ENCODE peak calls at places on chromosomes 1 and 21, in nine cellular contexts. One of them, this sample, is unnamed.

GRCh38 chr1:22114083-22115012 is 28.5 kb downstream of the WNT4 start:
- DNase-seq in T-helper 2 cell: no peak
- DNase-seq in activated T-cell treated with anti-CD3 and anti-CD28 coated beads for 48 hours: no peak
- DNase-seq in GM06990: no peak
- DNase-seq in GM13976: no peak
- DNase-seq in activated CD4-positive, alpha-beta T cell treated with anti-CD3 and anti-CD28 coated beads, Interleukin-2, amount 10 ng/mL, durations not matched to agents 7 days and 5 days: no peak
- DNase-seq in activated CD4-positive, CD25-positive, alpha-beta regulatory T cell treated with anti-CD3 and anti-CD28 coated beads, Interleukin-2, amount 50 U/mL, for 72 hours: no peak
- DNase-seq in hepatocyte: peak
- DNase-seq in mucosa of gallbladder: no peak
- DNase-seq in this sample: no peak

GRCh38 chr1:47797555-47797954 is 199.6 kb downstream of the TRABD2B start:
- DNase-seq in activated CD4-positive, CD25-positive, alpha-beta regulatory T cell treated with anti-CD3 and anti-CD28 coated beads, Interleukin-2, amount 50 U/mL, for 72 hours: no peak
- DNase-seq in hepatocyte: no peak
- DNase-seq in T-helper 2 cell: no peak
- DNase-seq in GM13976: no peak
- DNase-seq in activated CD4-positive, alpha-beta T cell treated with anti-CD3 and anti-CD28 coated beads, Interleukin-2, amount 10 ng/mL, durations not matched to agents 7 days and 5 days: no peak
- DNase-seq in mucosa of gallbladder: peak
- DNase-seq in activated T-cell treated with anti-CD3 and anti-CD28 coated beads for 48 hours: no peak
- DNase-seq in GM06990: no peak
- DNase-seq in this sample: no peak

GRCh38 chr1:53666566-53666965 is 72.4 kb downstream of the GLIS1 start:
- DNase-seq in T-helper 2 cell: no peak
- DNase-seq in activated CD4-positive, CD25-positive, alpha-beta regulatory T cell treated with anti-CD3 and anti-CD28 coated beads, Interleukin-2, amount 50 U/mL, for 72 hours: no peak
- DNase-seq in GM06990: no peak
- DNase-seq in activated T-cell treated with anti-CD3 and anti-CD28 coated beads for 48 hours: no peak
- DNase-seq in activated CD4-positive, alpha-beta T cell treated with anti-CD3 and anti-CD28 coated beads, Interleukin-2, amount 10 ng/mL, durations not matched to agents 7 days and 5 days: no peak
- DNase-seq in hepatocyte: no peak
- DNase-seq in GM13976: no peak
- DNase-seq in mucosa of gallbladder: no peak
- DNase-seq in this sample: no peak

GRCh38 chr1:91736146-91736998 is 149.6 kb downstream of the TGFBR3 start:
- DNase-seq in hepatocyte: no peak
- DNase-seq in GM13976: no peak
- DNase-seq in activated CD4-positive, CD25-positive, alpha-beta regulatory T cell treated with anti-CD3 and anti-CD28 coated beads, Interleukin-2, amount 50 U/mL, for 72 hours: no peak
- DNase-seq in activated CD4-positive, alpha-beta T cell treated with anti-CD3 and anti-CD28 coated beads, Interleukin-2, amount 10 ng/mL, durations not matched to agents 7 days and 5 days: no peak
- DNase-seq in mucosa of gallbladder: peak
- DNase-seq in activated T-cell treated with anti-CD3 and anti-CD28 coated beads for 48 hours: no peak
- DNase-seq in GM06990: no peak
- DNase-seq in T-helper 2 cell: no peak
- DNase-seq in this sample: no peak

GRCh38 chr1:165639821-165640623 is 9.0 kb downstream of the MGST3 start:
- DNase-seq in activated CD4-positive, CD25-positive, alpha-beta regulatory T cell treated with anti-CD3 and anti-CD28 coated beads, Interleukin-2, amount 50 U/mL, for 72 hours: no peak
- DNase-seq in hepatocyte: no peak
- DNase-seq in activated T-cell treated with anti-CD3 and anti-CD28 coated beads for 48 hours: no peak
- DNase-seq in T-helper 2 cell: no peak
- DNase-seq in activated CD4-positive, alpha-beta T cell treated with anti-CD3 and anti-CD28 coated beads, Interleukin-2, amount 10 ng/mL, durations not matched to agents 7 days and 5 days: no peak
- DNase-seq in GM06990: no peak
- DNase-seq in GM13976: no peak
- DNase-seq in mucosa of gallbladder: no peak
- DNase-seq in this sample: no peak

GRCh38 chr21:45293214-45293725 is 5.6 kb upstream of the POFUT2 start:
- DNase-seq in hepatocyte: peak
- DNase-seq in activated CD4-positive, alpha-beta T cell treated with anti-CD3 and anti-CD28 coated beads, Interleukin-2, amount 10 ng/mL, durations not matched to agents 7 days and 5 days: no peak
- DNase-seq in T-helper 2 cell: no peak
- DNase-seq in activated CD4-positive, CD25-positive, alpha-beta regulatory T cell treated with anti-CD3 and anti-CD28 coated beads, Interleukin-2, amount 50 U/mL, for 72 hours: no peak
- DNase-seq in mucosa of gallbladder: peak
- DNase-seq in GM06990: no peak
- DNase-seq in GM13976: no peak
- DNase-seq in activated T-cell treated with anti-CD3 and anti-CD28 coated beads for 48 hours: no peak
- DNase-seq in this sample: no peak

GRCh38 chr1:115727706-115728249 is 40.7 kb downstream of the CASQ2 start:
- DNase-seq in activated T-cell treated with anti-CD3 and anti-CD28 coated beads for 48 hours: no peak
- DNase-seq in hepatocyte: peak
- DNase-seq in GM13976: no peak
- DNase-seq in activated CD4-positive, CD25-positive, alpha-beta regulatory T cell treated with anti-CD3 and anti-CD28 coated beads, Interleukin-2, amount 50 U/mL, for 72 hours: no peak
- DNase-seq in mucosa of gallbladder: peak
- DNase-seq in activated CD4-positive, alpha-beta T cell treated with anti-CD3 and anti-CD28 coated beads, Interleukin-2, amount 10 ng/mL, durations not matched to agents 7 days and 5 days: no peak
- DNase-seq in GM06990: no peak
- DNase-seq in T-helper 2 cell: no peak
- DNase-seq in this sample: no peak

GRCh38 chr21:41745971-41746743 is 20.7 kb downstream of the RIPK4 start:
- DNase-seq in GM06990: no peak
- DNase-seq in activated CD4-positive, CD25-positive, alpha-beta regulatory T cell treated with anti-CD3 and anti-CD28 coated beads, Interleukin-2, amount 50 U/mL, for 72 hours: no peak
- DNase-seq in hepatocyte: no peak
- DNase-seq in activated T-cell treated with anti-CD3 and anti-CD28 coated beads for 48 hours: no peak
- DNase-seq in GM13976: no peak
- DNase-seq in T-helper 2 cell: no peak
- DNase-seq in activated CD4-positive, alpha-beta T cell treated with anti-CD3 and anti-CD28 coated beads, Interleukin-2, amount 10 ng/mL, durations not matched to agents 7 days and 5 days: no peak
- DNase-seq in mucosa of gallbladder: no peak
- DNase-seq in this sample: no peak

GRCh38 chr1:196877964-196878363 is 9.9 kb upstream of the CFHR4 start:
- DNase-seq in activated T-cell treated with anti-CD3 and anti-CD28 coated beads for 48 hours: no peak
- DNase-seq in T-helper 2 cell: no peak
- DNase-seq in mucosa of gallbladder: no peak
- DNase-seq in activated CD4-positive, alpha-beta T cell treated with anti-CD3 and anti-CD28 coated beads, Interleukin-2, amount 10 ng/mL, durations not matched to agents 7 days and 5 days: no peak
- DNase-seq in hepatocyte: peak
- DNase-seq in GM13976: no peak
- DNase-seq in activated CD4-positive, CD25-positive, alpha-beta regulatory T cell treated with anti-CD3 and anti-CD28 coated beads, Interleukin-2, amount 50 U/mL, for 72 hours: no peak
- DNase-seq in GM06990: no peak
- DNase-seq in this sample: no peak

GRCh38 chr1:27122652-27123051 is 32.3 kb downstream of the SLC9A1 start:
- DNase-seq in GM06990: no peak
- DNase-seq in activated CD4-positive, CD25-positive, alpha-beta regulatory T cell treated with anti-CD3 and anti-CD28 coated beads, Interleukin-2, amount 50 U/mL, for 72 hours: no peak
- DNase-seq in mucosa of gallbladder: peak
- DNase-seq in T-helper 2 cell: no peak
- DNase-seq in activated T-cell treated with anti-CD3 and anti-CD28 coated beads for 48 hours: no peak
- DNase-seq in GM13976: no peak
- DNase-seq in activated CD4-positive, alpha-beta T cell treated with anti-CD3 and anti-CD28 coated beads, Interleukin-2, amount 10 ng/mL, durations not matched to agents 7 days and 5 days: no peak
- DNase-seq in hepatocyte: peak
- DNase-seq in this sample: no peak

GRCh38 chr1:206826409-206826808 is 39.0 kb upstream of the IL20 start:
- DNase-seq in mucosa of gallbladder: no peak
- DNase-seq in hepatocyte: no peak
- DNase-seq in GM06990: no peak
- DNase-seq in activated T-cell treated with anti-CD3 and anti-CD28 coated beads for 48 hours: no peak
- DNase-seq in activated CD4-positive, alpha-beta T cell treated with anti-CD3 and anti-CD28 coated beads, Interleukin-2, amount 10 ng/mL, durations not matched to agents 7 days and 5 days: no peak
- DNase-seq in activated CD4-positive, CD25-positive, alpha-beta regulatory T cell treated with anti-CD3 and anti-CD28 coated beads, Interleukin-2, amount 50 U/mL, for 72 hours: no peak
- DNase-seq in GM13976: no peak
- DNase-seq in T-helper 2 cell: no peak
- DNase-seq in this sample: no peak

GRCh38 chr1:47752560-47752959 is 244.6 kb downstream of the TRABD2B start:
- DNase-seq in activated CD4-positive, alpha-beta T cell treated with anti-CD3 and anti-CD28 coated beads, Interleukin-2, amount 10 ng/mL, durations not matched to agents 7 days and 5 days: no peak
- DNase-seq in GM13976: no peak
- DNase-seq in activated CD4-positive, CD25-positive, alpha-beta regulatory T cell treated with anti-CD3 and anti-CD28 coated beads, Interleukin-2, amount 50 U/mL, for 72 hours: no peak
- DNase-seq in GM06990: no peak
- DNase-seq in T-helper 2 cell: no peak
- DNase-seq in hepatocyte: no peak
- DNase-seq in activated T-cell treated with anti-CD3 and anti-CD28 coated beads for 48 hours: no peak
- DNase-seq in mucosa of gallbladder: no peak
- DNase-seq in this sample: no peak

GRCh38 chr1:93871356-93871755 is 7.7 kb downstream of the DNTTIP2 start:
- DNase-seq in activated CD4-positive, CD25-positive, alpha-beta regulatory T cell treated with anti-CD3 and anti-CD28 coated beads, Interleukin-2, amount 50 U/mL, for 72 hours: no peak
- DNase-seq in T-helper 2 cell: no peak
- DNase-seq in mucosa of gallbladder: no peak
- DNase-seq in hepatocyte: no peak
- DNase-seq in activated T-cell treated with anti-CD3 and anti-CD28 coated beads for 48 hours: no peak
- DNase-seq in GM06990: no peak
- DNase-seq in GM13976: no peak
- DNase-seq in activated CD4-positive, alpha-beta T cell treated with anti-CD3 and anti-CD28 coated beads, Interleukin-2, amount 10 ng/mL, durations not matched to agents 7 days and 5 days: no peak
- DNase-seq in this sample: no peak

GRCh38 chr1:54378884-54379445 is 27.2 kb downstream of the SSBP3 start:
- DNase-seq in GM13976: no peak
- DNase-seq in GM06990: no peak
- DNase-seq in T-helper 2 cell: no peak
- DNase-seq in hepatocyte: no peak
- DNase-seq in activated CD4-positive, alpha-beta T cell treated with anti-CD3 and anti-CD28 coated beads, Interleukin-2, amount 10 ng/mL, durations not matched to agents 7 days and 5 days: no peak
- DNase-seq in mucosa of gallbladder: no peak
- DNase-seq in activated T-cell treated with anti-CD3 and anti-CD28 coated beads for 48 hours: no peak
- DNase-seq in activated CD4-positive, CD25-positive, alpha-beta regulatory T cell treated with anti-CD3 and anti-CD28 coated beads, Interleukin-2, amount 50 U/mL, for 72 hours: no peak
- DNase-seq in this sample: no peak

GRCh38 chr21:46077674-46078101 is 20.2 kb upstream of the COL6A2 start:
- DNase-seq in GM06990: no peak
- DNase-seq in activated T-cell treated with anti-CD3 and anti-CD28 coated beads for 48 hours: no peak
- DNase-seq in T-helper 2 cell: no peak
- DNase-seq in activated CD4-positive, alpha-beta T cell treated with anti-CD3 and anti-CD28 coated beads, Interleukin-2, amount 10 ng/mL, durations not matched to agents 7 days and 5 days: no peak
- DNase-seq in mucosa of gallbladder: no peak
- DNase-seq in hepatocyte: no peak
- DNase-seq in GM13976: no peak
- DNase-seq in activated CD4-positive, CD25-positive, alpha-beta regulatory T cell treated with anti-CD3 and anti-CD28 coated beads, Interleukin-2, amount 50 U/mL, for 72 hours: peak
- DNase-seq in this sample: no peak

GRCh38 chr1:183230403-183230802 is 44.3 kb downstream of the LAMC2 start:
- DNase-seq in hepatocyte: no peak
- DNase-seq in activated CD4-positive, CD25-positive, alpha-beta regulatory T cell treated with anti-CD3 and anti-CD28 coated beads, Interleukin-2, amount 50 U/mL, for 72 hours: no peak
- DNase-seq in GM13976: no peak
- DNase-seq in T-helper 2 cell: no peak
- DNase-seq in GM06990: no peak
- DNase-seq in activated CD4-positive, alpha-beta T cell treated with anti-CD3 and anti-CD28 coated beads, Interleukin-2, amount 10 ng/mL, durations not matched to agents 7 days and 5 days: no peak
- DNase-seq in mucosa of gallbladder: no peak
- DNase-seq in activated T-cell treated with anti-CD3 and anti-CD28 coated beads for 48 hours: no peak
- DNase-seq in this sample: no peak

GRCh38 chr1:63721531-63722189 is 52.2 kb upstream of the ROR1 start:
- DNase-seq in mucosa of gallbladder: no peak
- DNase-seq in activated CD4-positive, alpha-beta T cell treated with anti-CD3 and anti-CD28 coated beads, Interleukin-2, amount 10 ng/mL, durations not matched to agents 7 days and 5 days: no peak
- DNase-seq in activated CD4-positive, CD25-positive, alpha-beta regulatory T cell treated with anti-CD3 and anti-CD28 coated beads, Interleukin-2, amount 50 U/mL, for 72 hours: no peak
- DNase-seq in hepatocyte: no peak
- DNase-seq in T-helper 2 cell: no peak
- DNase-seq in GM06990: no peak
- DNase-seq in GM13976: no peak
- DNase-seq in activated T-cell treated with anti-CD3 and anti-CD28 coated beads for 48 hours: no peak
- DNase-seq in this sample: no peak

GRCh38 chr1:41436281-41437010 is 48.0 kb downstream of the EDN2 start:
- DNase-seq in hepatocyte: no peak
- DNase-seq in GM06990: no peak
- DNase-seq in mucosa of gallbladder: no peak
- DNase-seq in activated CD4-positive, alpha-beta T cell treated with anti-CD3 and anti-CD28 coated beads, Interleukin-2, amount 10 ng/mL, durations not matched to agents 7 days and 5 days: no peak
- DNase-seq in activated CD4-positive, CD25-positive, alpha-beta regulatory T cell treated with anti-CD3 and anti-CD28 coated beads, Interleukin-2, amount 50 U/mL, for 72 hours: no peak
- DNase-seq in GM13976: no peak
- DNase-seq in T-helper 2 cell: no peak
- DNase-seq in activated T-cell treated with anti-CD3 and anti-CD28 coated beads for 48 hours: no peak
- DNase-seq in this sample: no peak

GRCh38 chr1:29837306-29837646 is 601.0 kb downstream of the PTPRU start:
- DNase-seq in activated CD4-positive, CD25-positive, alpha-beta regulatory T cell treated with anti-CD3 and anti-CD28 coated beads, Interleukin-2, amount 50 U/mL, for 72 hours: no peak
- DNase-seq in GM13976: no peak
- DNase-seq in T-helper 2 cell: no peak
- DNase-seq in GM06990: no peak
- DNase-seq in activated CD4-positive, alpha-beta T cell treated with anti-CD3 and anti-CD28 coated beads, Interleukin-2, amount 10 ng/mL, durations not matched to agents 7 days and 5 days: no peak
- DNase-seq in activated T-cell treated with anti-CD3 and anti-CD28 coated beads for 48 hours: no peak
- DNase-seq in mucosa of gallbladder: no peak
- DNase-seq in hepatocyte: no peak
- DNase-seq in this sample: no peak

GRCh38 chr21:38289697-38290096 is 32.9 kb downstream of the KCNJ15 start:
- DNase-seq in GM13976: no peak
- DNase-seq in mucosa of gallbladder: no peak
- DNase-seq in T-helper 2 cell: no peak
- DNase-seq in activated CD4-positive, CD25-positive, alpha-beta regulatory T cell treated with anti-CD3 and anti-CD28 coated beads, Interleukin-2, amount 50 U/mL, for 72 hours: no peak
- DNase-seq in GM06990: no peak
- DNase-seq in activated CD4-positive, alpha-beta T cell treated with anti-CD3 and anti-CD28 coated beads, Interleukin-2, amount 10 ng/mL, durations not matched to agents 7 days and 5 days: no peak
- DNase-seq in activated T-cell treated with anti-CD3 and anti-CD28 coated beads for 48 hours: no peak
- DNase-seq in hepatocyte: peak
- DNase-seq in this sample: no peak

GRCh38 chr1:148309940-148310500 is 157.9 kb upstream of the NBPF11 start:
- DNase-seq in mucosa of gallbladder: no peak
- DNase-seq in GM13976: no peak
- DNase-seq in activated CD4-positive, CD25-positive, alpha-beta regulatory T cell treated with anti-CD3 and anti-CD28 coated beads, Interleukin-2, amount 50 U/mL, for 72 hours: no peak
- DNase-seq in activated CD4-positive, alpha-beta T cell treated with anti-CD3 and anti-CD28 coated beads, Interleukin-2, amount 10 ng/mL, durations not matched to agents 7 days and 5 days: no peak
- DNase-seq in activated T-cell treated with anti-CD3 and anti-CD28 coated beads for 48 hours: no peak
- DNase-seq in hepatocyte: no peak
- DNase-seq in GM06990: no peak
- DNase-seq in T-helper 2 cell: no peak
- DNase-seq in this sample: no peak

GRCh38 chr1:43611950-43612349 is 38.0 kb upstream of the KDM4A start:
- DNase-seq in T-helper 2 cell: no peak
- DNase-seq in activated CD4-positive, alpha-beta T cell treated with anti-CD3 and anti-CD28 coated beads, Interleukin-2, amount 10 ng/mL, durations not matched to agents 7 days and 5 days: no peak
- DNase-seq in mucosa of gallbladder: no peak
- DNase-seq in hepatocyte: no peak
- DNase-seq in GM06990: no peak
- DNase-seq in activated CD4-positive, CD25-positive, alpha-beta regulatory T cell treated with anti-CD3 and anti-CD28 coated beads, Interleukin-2, amount 50 U/mL, for 72 hours: no peak
- DNase-seq in GM13976: no peak
- DNase-seq in activated T-cell treated with anti-CD3 and anti-CD28 coated beads for 48 hours: no peak
- DNase-seq in this sample: no peak

GRCh38 chr1:203200916-203201315 is 14.4 kb upstream of the CHI3L1 start:
- DNase-seq in activated CD4-positive, CD25-positive, alpha-beta regulatory T cell treated with anti-CD3 and anti-CD28 coated beads, Interleukin-2, amount 50 U/mL, for 72 hours: no peak
- DNase-seq in mucosa of gallbladder: no peak
- DNase-seq in hepatocyte: no peak
- DNase-seq in GM13976: no peak
- DNase-seq in GM06990: no peak
- DNase-seq in T-helper 2 cell: no peak
- DNase-seq in activated T-cell treated with anti-CD3 and anti-CD28 coated beads for 48 hours: no peak
- DNase-seq in activated CD4-positive, alpha-beta T cell treated with anti-CD3 and anti-CD28 coated beads, Interleukin-2, amount 10 ng/mL, durations not matched to agents 7 days and 5 days: no peak
- DNase-seq in this sample: no peak

GRCh38 chr21:45011911-45012660 is 62.3 kb upstream of the ADARB1 start:
- DNase-seq in mucosa of gallbladder: no peak
- DNase-seq in activated CD4-positive, CD25-positive, alpha-beta regulatory T cell treated with anti-CD3 and anti-CD28 coated beads, Interleukin-2, amount 50 U/mL, for 72 hours: no peak
- DNase-seq in GM06990: no peak
- DNase-seq in hepatocyte: peak
- DNase-seq in GM13976: no peak
- DNase-seq in activated T-cell treated with anti-CD3 and anti-CD28 coated beads for 48 hours: no peak
- DNase-seq in T-helper 2 cell: no peak
- DNase-seq in activated CD4-positive, alpha-beta T cell treated with anti-CD3 and anti-CD28 coated beads, Interleukin-2, amount 10 ng/mL, durations not matched to agents 7 days and 5 days: no peak
- DNase-seq in this sample: no peak

GRCh38 chr1:212651521-212651920 is 43.0 kb downstream of the ATF3 start:
- DNase-seq in hepatocyte: no peak
- DNase-seq in activated T-cell treated with anti-CD3 and anti-CD28 coated beads for 48 hours: no peak
- DNase-seq in activated CD4-positive, alpha-beta T cell treated with anti-CD3 and anti-CD28 coated beads, Interleukin-2, amount 10 ng/mL, durations not matched to agents 7 days and 5 days: no peak
- DNase-seq in T-helper 2 cell: no peak
- DNase-seq in GM13976: no peak
- DNase-seq in GM06990: no peak
- DNase-seq in activated CD4-positive, CD25-positive, alpha-beta regulatory T cell treated with anti-CD3 and anti-CD28 coated beads, Interleukin-2, amount 50 U/mL, for 72 hours: no peak
- DNase-seq in mucosa of gallbladder: no peak
- DNase-seq in this sample: no peak

GRCh38 chr1:41475346-41475745 is 9.1 kb downstream of the EDN2 start:
- DNase-seq in GM13976: no peak
- DNase-seq in activated CD4-positive, alpha-beta T cell treated with anti-CD3 and anti-CD28 coated beads, Interleukin-2, amount 10 ng/mL, durations not matched to agents 7 days and 5 days: no peak
- DNase-seq in GM06990: no peak
- DNase-seq in T-helper 2 cell: no peak
- DNase-seq in activated CD4-positive, CD25-positive, alpha-beta regulatory T cell treated with anti-CD3 and anti-CD28 coated beads, Interleukin-2, amount 50 U/mL, for 72 hours: no peak
- DNase-seq in activated T-cell treated with anti-CD3 and anti-CD28 coated beads for 48 hours: no peak
- DNase-seq in mucosa of gallbladder: no peak
- DNase-seq in hepatocyte: no peak
- DNase-seq in this sample: no peak

This sample was measured in putamen.